ENCODE peak calls at places on chromosomes 5 and 9, in nine cellular contexts. T, Q, V, F, J, X, A, I and Y are unnamed samples.
A peak's percentile ranks its signal among the peaks of the same experiment; 100 is the strongest.

GRCh38 chr5:30937070-30937469 is 256.4 kb upstream of the CDH6 start:
- DNase-seq in F (no peak), J (no peak), Q (no peak), A (no peak), I (no peak), T (no peak), V (no peak), X (no peak), Y (no peak)

GRCh38 chr5:82045526-82046267 is 73.9 kb downstream of the ATG10 start:
- DNase-seq in J (peak; percentile 72), Q (peak; percentile 25), V (no peak), X (peak; percentile 53), F (no peak), T (no peak), I (no peak), A (no peak), Y (peak; percentile 3)

GRCh38 chr9:119827526-119827925 is 458.3 kb upstream of the BRINP1 start:
- DNase-seq in J (no peak), X (no peak), T (no peak), F (no peak), I (no peak), A (no peak), V (no peak), Q (no peak), Y (no peak)

GRCh38 chr5:38666668-38667498 is 110.4 kb upstream of the LIFR start:
- DNase-seq in I (no peak), Q (peak; percentile 21), A (peak; percentile 43), X (peak; percentile 87), V (no peak), J (peak; percentile 51), T (no peak), F (peak; percentile 39), Y (no peak)

GRCh38 chr5:155844541-155844940 is 482.4 kb upstream of the SGCD start:
- DNase-seq in Q (no peak), T (no peak), A (no peak), F (no peak), J (no peak), X (no peak), V (no peak), I (no peak), Y (no peak)

GRCh38 chr5:56910123-56910951 is 941 bp downstream of the SETD9 start:
- DNase-seq in I (no peak), Q (peak; percentile 53), A (peak; percentile 53), J (peak; percentile 81), X (no peak), T (peak; percentile 13), V (no peak), F (peak; percentile 51), Y (no peak)

GRCh38 chr9:91422832-91423711 is 560 bp downstream of the NFIL3 start:
- DNase-seq in X (peak; percentile 82), Q (peak; percentile 59), V (peak; percentile 81), J (peak; percentile 89), A (peak; percentile 56), T (peak; percentile 33), I (peak; percentile 25), F (peak; percentile 60), Y (no peak)

GRCh38 chr9:336039-336438 is 121.4 kb downstream of the DOCK8 start:
- DNase-seq in F (no peak), T (no peak), X (no peak), Q (peak; percentile 10), I (no peak), A (no peak), J (no peak), V (no peak), Y (no peak)

GRCh38 chr9:129270903-129271431 is 92.9 kb upstream of the IER5L start:
- DNase-seq in F (no peak), T (no peak), V (peak; percentile 46), I (no peak), X (peak; percentile 89), A (peak; percentile 7), Q (no peak), J (peak; percentile 75), Y (peak; percentile 42)

GRCh38 chr9:12774861-12775367 is at the start of gene LURAP1L:
- DNase-seq in F (no peak), V (no peak), X (peak; percentile 86), Q (peak; percentile 78), A (peak; percentile 20), I (no peak), J (peak; percentile 83), T (no peak), Y (peak; percentile 41)

GRCh38 chr9:130927995-130928900 is 10.8 kb downstream of the FIBCD1 start:
- DNase-seq in I (no peak), T (no peak), X (peak; percentile 42), Q (peak; percentile 90), V (no peak), A (peak; percentile 66), F (no peak), J (peak; percentile 64), Y (no peak)

GRCh38 chr9:21994996-21995651 is 533 bp downstream of the CDKN2B-AS1 start:
- DNase-seq in X (peak; percentile 76), J (peak; percentile 90), I (peak; percentile 69), F (peak; percentile 74), V (peak; percentile 89), A (peak; percentile 66), T (peak; percentile 70), Q (peak; percentile 50), Y (no peak)

GRCh38 chr5:78060421-78060820 is 234.1 kb downstream of the AP3B1 start:
- DNase-seq in J (peak; percentile 28), Q (peak; percentile 15), I (no peak), T (no peak), A (no peak), V (no peak), F (no peak), X (peak; percentile 74), Y (no peak)

GRCh38 chr5:71747182-71747581 is 28.1 kb downstream of the CARTPT start:
- DNase-seq in A (no peak), X (no peak), J (no peak), T (no peak), V (no peak), I (no peak), Q (no peak), F (no peak), Y (no peak)
- H3K4me3 ChIP-seq in A (no peak overlapping the region), X (no peak overlapping the region), J (no peak overlapping the region), T (no peak overlapping the region), V (no peak overlapping the region), I (no peak overlapping the region), Q (no peak overlapping the region), F (no peak overlapping the region), Y (no peak overlapping the region)

GRCh38 chr5:88734191-88734640 is 148.8 kb downstream of the MEF2C start:
- DNase-seq in T (no peak), V (no peak), J (no peak), A (no peak), I (no peak), X (peak; percentile 12), Q (no peak), F (no peak), Y (no peak)
- H3K4me3 ChIP-seq in T (no peak overlapping the region), V (no peak overlapping the region), J (no peak overlapping the region), A (peak overlapping the region; percentile 40), I (no peak overlapping the region), X (no peak overlapping the region), Q (no peak overlapping the region), F (peak overlapping the region; percentile 7), Y (no peak overlapping the region)

DNA sequence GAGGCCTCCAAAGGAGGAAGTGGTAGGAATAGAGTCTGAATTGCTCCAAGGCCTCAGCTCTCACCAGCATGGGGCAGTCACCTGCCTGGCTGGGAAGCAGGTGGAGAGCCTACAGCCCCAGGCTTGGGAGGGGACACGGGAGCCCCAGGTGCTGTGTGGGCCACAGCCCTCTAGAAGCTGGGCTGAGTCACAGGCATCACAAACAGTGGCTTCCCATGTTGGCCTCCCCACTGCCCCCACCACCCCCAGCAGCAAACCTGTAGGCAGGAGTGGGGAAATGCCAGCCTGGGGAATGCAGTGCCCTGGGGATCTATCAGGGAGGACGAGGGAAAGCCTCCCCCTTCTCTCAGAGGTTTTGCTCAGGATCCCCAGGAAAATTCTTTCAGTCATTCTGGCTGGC is 309.6 kb downstream of the SLIT3 start:
- DNase-seq in V (no peak), X (no peak), Q (no peak), F (no peak), A (no peak), J (no peak), T (no peak), I (no peak), Y (no peak)
- H3K4me3 ChIP-seq in V (no peak overlapping the region), X (no peak overlapping the region), Q (no peak overlapping the region), F (no peak overlapping the region), A (no peak overlapping the region), J (no peak overlapping the region), T (no peak overlapping the region), I (no peak overlapping the region), Y (no peak overlapping the region)

DNA sequence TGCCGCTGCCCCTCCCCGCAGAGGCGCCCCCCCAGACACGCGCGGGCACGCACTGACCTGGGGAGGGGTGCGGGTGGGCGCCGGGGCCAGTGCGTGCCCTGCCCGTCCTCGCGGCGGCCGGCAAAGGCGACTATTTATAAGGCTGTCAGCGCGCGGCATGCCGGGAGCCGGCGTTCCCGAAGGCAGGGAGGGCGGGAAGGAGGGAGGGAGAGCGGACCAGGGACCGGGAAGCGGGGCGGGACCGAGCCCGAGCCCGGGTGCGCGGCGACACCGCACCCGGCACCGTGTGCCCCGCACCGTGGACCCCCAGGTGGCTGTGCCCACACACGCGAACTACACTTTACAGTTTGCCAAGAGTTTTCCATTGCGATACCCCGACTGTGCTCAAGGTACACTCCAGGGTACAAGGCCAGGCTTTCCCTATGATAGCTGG is at the start of gene AK1:
- DNase-seq in F (peak; percentile 83), J (peak; percentile 86), T (no peak), V (no peak), X (peak; percentile 45), I (no peak), Q (no peak), A (peak; percentile 87), Y (no peak)
- H3K4me3 ChIP-seq in F (peak within 1 kb of the TSS; percentile 78), J (peak within 1 kb of the TSS; percentile 72), T (no peak within 1 kb of the TSS), V (no peak within 1 kb of the TSS), X (peak within 1 kb of the TSS; percentile 63), I (no peak within 1 kb of the TSS), Q (peak within 1 kb of the TSS; percentile 48), A (peak within 1 kb of the TSS; percentile 77), Y (peak within 1 kb of the TSS; percentile 46)